ENCODE peak calls at places on chromosomes 6 and 20, in eight cellular contexts. A, U, K, Q, W, Z, N and B are unnamed samples.

GRCh38 chr6:116352515-116353471 is 18.0 kb upstream of the DSE start:
- DNase-seq in A (no peak), U (no peak), K (no peak), Q (no peak), W (no peak), Z (no peak), N (peak; percentile 72), B (no peak)

GRCh38 chr6:41334482-41335023 is 855 bp upstream of the NCR2 start:
- DNase-seq in A (no peak), U (no peak), K (no peak), Q (no peak), W (no peak), Z (no peak), N (no peak), B (no peak)

GRCh38 chr20:25082498-25082873 is 545 bp upstream of the VSX1 start:
- DNase-seq in A (no peak), U (no peak), K (no peak), Q (no peak), W (no peak), Z (no peak), N (no peak), B (no peak)

GRCh38 chr20:45032781-45033180 is 66.5 kb downstream of the STK4 start:
- DNase-seq in A (no peak), U (no peak), K (no peak), Q (no peak), W (no peak), Z (no peak), N (no peak), B (no peak)

GRCh38 chr6:129369737-129370136 is 340.2 kb downstream of the ARHGAP18 start:
- DNase-seq in A (no peak), U (no peak), K (no peak), Q (no peak), W (no peak), Z (no peak), N (no peak), B (no peak)

GRCh38 chr20:64176548-64177419 is 12.5 kb downstream of the MYT1 start:
- DNase-seq in A (no peak), U (no peak), K (no peak), Q (peak; percentile 6), W (no peak), Z (no peak), N (no peak), B (no peak)

GRCh38 chr6:24930386-24930785 is 5.4 kb downstream of the RIPOR2 start:
- DNase-seq in A (no peak), U (no peak), K (no peak), Q (no peak), W (peak; percentile 47), Z (no peak), N (peak; percentile 87), B (no peak)

GRCh38 chr20:21571841-21572690 is 58.2 kb upstream of the NKX2-2 start:
- DNase-seq in A (peak; percentile 20), U (peak; percentile 24), K (peak; percentile 16), Q (peak; percentile 15), W (peak; percentile 39), Z (peak; percentile 16), N (no peak), B (no peak)

GRCh38 chr6:155100087-155100486 is 105.0 kb downstream of the TIAM2 start:
- DNase-seq in A (no peak), U (no peak), K (no peak), Q (peak; percentile 74), W (no peak), Z (peak; percentile 60), N (peak; percentile 83), B (peak; percentile 81)

GRCh38 chr6:40586369-40586768 is 795 bp downstream of the LRFN2 start:
- DNase-seq in A (no peak), U (no peak), K (no peak), Q (no peak), W (no peak), Z (peak; percentile 13), N (no peak), B (no peak)

GRCh38 chr6:33249732-33250625 is 21.7 kb downstream of the VPS52 start:
- DNase-seq in A (no peak), U (no peak), K (no peak), Q (peak; percentile 5), W (no peak), Z (peak; percentile 25), N (peak; percentile 76), B (no peak)

GRCh38 chr6:148969679-148970078 is 222.8 kb downstream of the UST start:
- DNase-seq in A (no peak), U (no peak), K (no peak), Q (no peak), W (no peak), Z (no peak), N (peak; percentile 70), B (peak; percentile 70)

GRCh38 chr20:4962257-4962855 is 39.0 kb downstream of the SLC23A2 start:
- DNase-seq in A (peak; percentile 52), U (no peak), K (peak; percentile 24), Q (no peak), W (no peak), Z (no peak), N (no peak), B (no peak)

GRCh38 chr6:16375828-16376227 is 137.4 kb downstream of the GMPR start:
- DNase-seq in A (no peak), U (no peak), K (no peak), Q (no peak), W (no peak), Z (no peak), N (no peak), B (no peak)

GRCh38 chr6:132937466-132937906 is 123.1 kb downstream of the RPS12 start:
- DNase-seq in A (peak; percentile 74), U (peak; percentile 42), K (no peak), Q (peak; percentile 67), W (peak; percentile 80), Z (peak; percentile 72), N (peak; percentile 16), B (no peak)

GRCh38 chr6:42921801-42922200 is 5.9 kb downstream of the PTCRA start:
- DNase-seq in A (no peak), U (no peak), K (no peak), Q (no peak), W (no peak), Z (no peak), N (no peak), B (no peak)

GRCh38 chr6:159935633-159936032 is 33.2 kb upstream of the IGF2R start:
- DNase-seq in A (no peak), U (no peak), K (no peak), Q (no peak), W (no peak), Z (no peak), N (peak; percentile 77), B (no peak)

GRCh38 chr20:35721219-35721618 is 20.8 kb downstream of the RBM39 start:
- DNase-seq in A (no peak), U (no peak), K (no peak), Q (no peak), W (no peak), Z (no peak), N (no peak), B (no peak)

GRCh38 chr6:128238248-128238647 is 282.2 kb downstream of the PTPRK start:
- DNase-seq in A (no peak), U (no peak), K (no peak), Q (no peak), W (no peak), Z (no peak), N (no peak), B (no peak)

GRCh38 chr6:152636675-152637421 is at the start of gene SYNE1:
- DNase-seq in A (peak; percentile 51), U (peak; percentile 35), K (no peak), Q (peak; percentile 26), W (peak; percentile 66), Z (peak; percentile 17), N (peak; percentile 14), B (peak; percentile 41)

GRCh38 chr6:82408952-82409421 is 45.4 kb downstream of the TPBG start:
- DNase-seq in A (no peak), U (no peak), K (no peak), Q (no peak), W (no peak), Z (no peak), N (peak; percentile 67), B (no peak)

GRCh38 chr6:13794184-13794583 is 20.2 kb downstream of the MCUR1 start:
- DNase-seq in A (peak; percentile 54), U (no peak), K (no peak), Q (no peak), W (no peak), Z (no peak), N (peak; percentile 74), B (no peak)
- H3K27ac ChIP-seq in A (no peak overlapping the region), U (no peak overlapping the region), K (no peak overlapping the region), Q (no peak overlapping the region), W (no peak overlapping the region), Z (no peak overlapping the region), N (peak overlapping the region; percentile 38), B (no peak overlapping the region)

GRCh38 chr6:3247255-3248146 is 11.2 kb upstream of the PSMG4 start:
- DNase-seq in A (peak; percentile 58), U (no peak), K (no peak), Q (no peak), W (no peak), Z (peak; percentile 44), N (peak; percentile 97), B (peak; percentile 61)
- H3K4me3 ChIP-seq in A (no peak overlapping the region), U (no peak overlapping the region), K (no peak overlapping the region), Q (peak overlapping the region; percentile 13), W (no peak overlapping the region), Z (no peak overlapping the region), N (peak overlapping the region; percentile 54), B (peak overlapping the region; percentile 54)

GRCh38 chr6:21664263-21665081 is 70.9 kb downstream of the SOX4 start:
- DNase-seq in A (peak; percentile 85), U (peak; percentile 42), K (no peak), Q (peak; percentile 22), W (peak; percentile 24), Z (peak; percentile 14), N (peak; percentile 27), B (peak; percentile 36)
- H3K27me3 ChIP-seq in A (no peaks in the 10 kb centered on the region), U (no peaks in the 10 kb centered on the region), K (peaks cover 24% of the 10 kb centered on the region), Q (peaks cover 11% of the 10 kb centered on the region), W (peaks cover 67% of the 10 kb centered on the region), Z (peaks cover 18% of the 10 kb centered on the region), N (peaks cover 14% of the 10 kb centered on the region), B (peaks cover 59% of the 10 kb centered on the region)

DNA sequence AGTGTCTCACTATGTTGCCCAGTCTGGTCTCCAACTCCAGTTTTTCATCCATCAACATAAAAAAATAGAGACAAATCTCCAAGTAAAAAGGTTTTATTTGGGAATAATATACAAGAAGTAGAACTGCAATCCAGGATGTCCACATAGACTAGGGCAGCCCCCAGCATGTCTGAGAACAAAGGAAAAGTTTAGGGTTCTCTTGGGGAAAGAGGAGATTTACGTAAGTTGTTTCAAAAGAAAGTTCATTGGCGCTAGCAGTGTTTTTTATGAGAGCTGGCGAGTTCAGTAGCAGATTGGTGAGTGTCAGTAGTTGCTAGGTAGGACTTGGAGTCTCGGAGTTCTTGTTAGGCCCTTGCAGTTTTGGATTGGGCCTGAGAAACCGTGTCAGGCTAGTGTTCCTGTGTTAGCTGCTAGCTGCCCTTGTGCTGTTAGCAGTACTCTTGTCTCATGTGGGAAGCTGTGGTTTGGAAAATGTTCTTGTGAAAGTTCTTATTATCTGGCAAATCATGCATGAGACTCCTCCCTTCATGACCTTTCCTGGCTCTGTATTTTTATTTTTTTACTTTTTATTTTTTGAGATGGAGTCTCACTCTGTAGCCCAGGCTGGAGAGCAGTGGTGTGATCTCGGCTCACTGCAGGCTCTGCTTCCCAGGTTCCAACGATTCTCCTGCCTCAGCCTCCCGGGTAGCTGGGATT is 24.7 kb downstream of the TTLL9 start:
- DNase-seq in A (peak; percentile 55), U (no peak), K (no peak), Q (peak; percentile 69), W (peak; percentile 73), Z (no peak), N (peak; percentile 11), B (peak; percentile 56)
- H3K27ac ChIP-seq in A (no peak overlapping the region), U (no peak overlapping the region), K (no peak overlapping the region), Q (peak overlapping the region; percentile 42), W (no peak overlapping the region), Z (no peak overlapping the region), N (no peak overlapping the region), B (peak overlapping the region; percentile 48)